ENCODE peak calls at places on chromosomes 7 and 10, in nine cellular contexts. Q is NCI-H226, I is colonic mucosa, X is NCI-H748 treated with DMSO at 0.1 percent for 48 hours, T is AG08396, R is spleen, M is hepatocyte, E is GM04504, V is fibroblast of lung. D is an unnamed sample.

GRCh38 chr7:519429-519973 is at the start of gene PDGFA:
- DNase-seq in Q (peak), I (no peak), X (no peak), T (peak), R (no peak), M (peak), E (no peak), V (peak), D (peak)

GRCh38 chr10:13634207-13634606 is 47.4 kb downstream of the PRPF18 start:
- DNase-seq in Q (no peak), I (no peak), X (no peak), T (no peak), R (no peak), M (no peak), E (peak), V (no peak), D (no peak)

GRCh38 chr10:123227706-123228105 is 73.5 kb downstream of the BUB3 start:
- DNase-seq in Q (no peak), I (no peak), X (no peak), T (no peak), R (no peak), M (no peak), E (no peak), V (no peak), D (no peak)

GRCh38 chr7:22346383-22347107 is 10.4 kb downstream of the RAPGEF5 start:
- DNase-seq in Q (peak), I (no peak), X (peak), T (no peak), R (no peak), M (peak), E (no peak), V (no peak), D (no peak)

GRCh38 chr7:155457544-155458316 is at the start of gene EN2:
- DNase-seq in Q (no peak), I (no peak), X (no peak), T (no peak), R (no peak), M (no peak), E (no peak), V (no peak), D (no peak)

GRCh38 chr7:101740981-101741725 is 76.3 kb upstream of the CUX1 start:
- DNase-seq in Q (no peak), I (no peak), X (no peak), T (no peak), R (no peak), M (no peak), E (no peak), V (no peak), D (no peak)

GRCh38 chr10:110387983-110388681 is 83.4 kb upstream of the SMNDC1 start:
- DNase-seq in Q (no peak), I (no peak), X (no peak), T (no peak), R (no peak), M (no peak), E (no peak), V (peak), D (peak)

GRCh38 chr7:40571796-40572195 is 437.0 kb downstream of the SUGCT start:
- DNase-seq in Q (peak), I (no peak), X (no peak), T (peak), R (no peak), M (no peak), E (peak), V (peak), D (no peak)

GRCh38 chr7:34059551-34059840 is 154.2 kb downstream of the BMPER start:
- DNase-seq in Q (peak), I (no peak), X (no peak), T (no peak), R (no peak), M (no peak), E (no peak), V (no peak), D (no peak)

GRCh38 chr7:112069879-112070321 is 136.3 kb downstream of the DOCK4 start:
- DNase-seq in Q (peak), I (no peak), X (no peak), T (no peak), R (no peak), M (no peak), E (no peak), V (no peak), D (no peak)

GRCh38 chr10:32163774-32164148 is 107.5 kb upstream of the KIF5B start:
- DNase-seq in Q (no peak), I (peak), X (no peak), T (no peak), R (no peak), M (no peak), E (no peak), V (no peak), D (no peak)

GRCh38 chr10:22500567-22501369 is 155.5 kb downstream of the SPAG6 start:
- DNase-seq in Q (no peak), I (no peak), X (no peak), T (no peak), R (no peak), M (peak), E (no peak), V (peak), D (no peak)

GRCh38 chr10:123606955-123607354 is 59.2 kb upstream of the GPR26 start:
- DNase-seq in Q (no peak), I (no peak), X (no peak), T (no peak), R (no peak), M (no peak), E (no peak), V (no peak), D (no peak)

GRCh38 chr7:147088916-147089315 is 972.3 kb downstream of the CNTNAP2 start:
- DNase-seq in Q (no peak), I (no peak), X (no peak), T (no peak), R (no peak), M (no peak), E (no peak), V (no peak), D (no peak)

GRCh38 chr7:89029864-89030263 is 234.3 kb upstream of the TEX47 start:
- DNase-seq in Q (no peak), I (no peak), X (no peak), T (no peak), R (no peak), M (no peak), E (peak), V (no peak), D (no peak)